ENCODE peak calls at places on chromosome 6, in seven cellular contexts. C is AG20443, J is left colon, M is tibial nerve, D is NCI-H2081, I is adrenal gland, Z is transverse colon. A is an unnamed sample.

GRCh38 chr6:156189714-156190113 is 587.5 kb upstream of the ARID1B start:
- DNase-seq in I (no peak), J (no peak), M (no peak), C (no peak), Z (no peak), D (no peak), A (no peak)

GRCh38 chr6:124066995-124067552 is 263.4 kb downstream of the NKAIN2 start:
- DNase-seq in C (no peak), Z (no peak), M (no peak), D (peak), I (no peak), J (no peak), A (no peak)

GRCh38 chr6:47165918-47166317 is 123.8 kb upstream of the ADGRF1 start:
- DNase-seq in J (no peak), M (no peak), C (no peak), Z (no peak), I (no peak), D (no peak), A (no peak)

GRCh38 chr6:5759571-5759970 is 247.2 kb downstream of the NRN1 start:
- DNase-seq in J (no peak), D (no peak), C (no peak), I (no peak), M (no peak), Z (no peak), A (no peak)

GRCh38 chr6:32829495-32829894 is 9.0 kb downstream of the TAP2 start:
- DNase-seq in M (no peak), D (no peak), Z (no peak), J (no peak), C (no peak), I (no peak), A (no peak)

GRCh38 chr6:25930532-25931410 is at the start of gene SLC17A2:
- DNase-seq in J (no peak), Z (no peak), M (no peak), I (no peak), D (no peak), C (no peak), A (no peak)

GRCh38 chr6:157283900-157284737 is 39.2 kb downstream of the TMEM242 start:
- DNase-seq in C (no peak), Z (no peak), J (no peak), M (no peak), I (no peak), D (no peak), A (no peak)

GRCh38 chr6:150622941-150623874 is 23.5 kb downstream of the PLEKHG1 start:
- DNase-seq in Z (no peak), D (no peak), M (no peak), C (no peak), I (no peak), J (no peak), A (no peak)

GRCh38 chr6:129134535-129134934 is 251.6 kb downstream of the LAMA2 start:
- DNase-seq in M (no peak), Z (no peak), C (no peak), I (no peak), D (no peak), J (no peak), A (no peak)